ENCODE peak calls at places on chromosome 17, in four cellular contexts. U is endothelial cell of umbilical vein, T is HCT116, Z is GM12878. C is an unnamed sample.

GRCh38 chr17:4576729-4577322 is 7.5 kb upstream of the SMTNL2 start:
- DNase-seq in U (no peak), Z (no peak), T (no peak), C (peak; percentile 79)

GRCh38 chr17:63623786-63624185 is 1.6 kb downstream of the MAP3K3 start:
- DNase-seq in Z (no peak), U (peak; percentile 37), T (no peak), C (no peak)

GRCh38 chr17:34579017-34579946 is at the start of gene TMEM132E:
- DNase-seq in U (peak; percentile 33), T (no peak), Z (no peak), C (peak; percentile 82)

GRCh38 chr17:32484041-32484461 is 2.7 kb upstream of the CDK5R1 start:
- DNase-seq in U (no peak), Z (no peak), T (no peak), C (no peak)

GRCh38 chr17:45784583-45785372 is 658 bp downstream of the CRHR1 start:
- DNase-seq in T (no peak), Z (no peak), U (peak; percentile 10), C (peak; percentile 66)

GRCh38 chr17:7750321-7750821 is 32.8 kb downstream of the DNAH2 start:
- DNase-seq in T (no peak), Z (no peak), U (peak; percentile 51), C (no peak)

GRCh38 chr17:28347261-28347891 is 10.0 kb downstream of the POLDIP2 start:
- DNase-seq in Z (no peak), T (no peak), U (no peak), C (no peak)

GRCh38 chr17:78484300-78485159 is 92.7 kb downstream of the DNAH17 start:
- DNase-seq in Z (no peak), T (peak; percentile 22), U (peak; percentile 25), C (peak; percentile 81)

GRCh38 chr17:28717578-28718316 is at the start of gene RAB34:
- DNase-seq in T (no peak), Z (no peak), U (peak; percentile 60), C (peak; percentile 98)

GRCh38 chr17:8223356-8224063 is 13.1 kb upstream of the AURKB start:
- DNase-seq in U (no peak), T (no peak), Z (no peak), C (peak; percentile 82)

GRCh38 chr17:38853292-38854219 is at the start of gene RPL23:
- DNase-seq in U (peak; percentile 98), Z (peak; percentile 87), T (peak; percentile 95), C (peak; percentile 99)

GRCh38 chr17:13743906-13744305 is 142.2 kb upstream of the HS3ST3A1 start:
- DNase-seq in Z (no peak), T (no peak), U (no peak), C (no peak)

GRCh38 chr17:71484546-71484945 is 636.3 kb upstream of the SOX9 start:
- DNase-seq in Z (no peak), T (no peak), U (no peak), C (no peak)

GRCh38 chr17:43936434-43936833 is 5.8 kb downstream of the PPY start:
- DNase-seq in U (no peak), T (no peak), Z (no peak), C (no peak)

GRCh38 chr17:63029520-63029919 is 63.5 kb downstream of the TANC2 start:
- DNase-seq in Z (no peak), T (no peak), U (peak; percentile 34), C (no peak)

GRCh38 chr17:21250719-21251305 is 2.4 kb downstream of the NATD1 start:
- DNase-seq in T (no peak), Z (no peak), U (no peak), C (no peak)

GRCh38 chr17:63382826-63383225 is 63.3 kb downstream of the CYB561 start:
- DNase-seq in Z (no peak), U (no peak), T (no peak), C (no peak)

GRCh38 chr17:1060991-1061390 is 64.1 kb downstream of the TIMM22 start:
- DNase-seq in T (peak; percentile 93), U (peak; percentile 93), Z (no peak), C (no peak)

DNA sequence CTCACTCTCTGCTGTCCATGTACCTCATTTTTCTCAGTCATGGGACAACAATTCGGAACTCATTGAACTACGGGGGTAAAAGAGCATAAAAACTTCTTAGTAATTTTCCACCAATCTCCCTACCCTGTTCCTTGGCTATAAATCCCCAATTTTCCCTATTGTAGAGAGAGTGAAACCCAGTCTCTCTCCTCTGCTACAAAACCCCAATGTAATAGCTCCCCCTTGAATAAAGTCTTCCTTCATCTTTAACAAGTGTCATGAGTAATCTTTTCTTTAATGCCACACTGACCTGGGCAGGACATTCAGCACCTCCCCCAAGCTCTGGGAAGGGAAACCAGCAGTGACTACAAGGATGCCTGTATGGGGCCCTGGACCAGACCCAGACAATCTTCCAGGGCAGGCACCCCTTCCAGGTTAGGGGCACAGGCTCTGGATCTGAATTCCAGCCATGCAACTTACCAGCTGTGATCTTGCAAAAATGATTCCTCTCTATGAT is 10.2 kb upstream of the EIF1 start:
- DNase-seq in T (no peak), Z (peak; percentile 45), U (peak; percentile 51), C (no peak)
- TF ChIP-seq POLR2AphosphoS5 in T (peak; percentile 91), Z (peak; percentile 98), U (no peak), C (no peak)

DNA sequence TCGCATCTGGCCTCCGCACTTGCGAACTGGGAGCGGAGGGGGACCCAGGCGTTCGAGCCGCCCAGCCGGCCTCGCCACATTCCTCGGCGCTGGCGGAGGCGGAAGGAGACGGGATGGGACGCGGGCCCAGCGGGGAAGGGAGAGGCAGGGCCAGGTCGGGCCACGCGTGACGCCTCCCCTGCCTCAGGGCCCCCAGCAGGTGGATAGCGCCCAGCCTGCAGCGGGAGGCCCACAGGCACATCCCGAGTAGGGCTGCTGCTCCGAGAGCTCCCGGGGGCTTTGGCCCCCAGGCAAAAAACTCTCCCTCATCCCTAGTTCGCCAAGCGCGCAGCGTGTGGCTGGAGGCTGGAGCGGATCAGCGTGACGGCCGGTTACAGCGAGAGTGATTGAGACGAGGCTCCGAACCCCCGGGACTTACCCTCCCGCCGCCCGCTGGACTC is 790 bp downstream of the PLEKHH3 start:
- DNase-seq in T (no peak), Z (no peak), U (peak; percentile 45), C (peak; percentile 48)
- TF ChIP-seq EZH2 in T (no peak), Z (no peak), U (no peak), C (no peak)

DNA sequence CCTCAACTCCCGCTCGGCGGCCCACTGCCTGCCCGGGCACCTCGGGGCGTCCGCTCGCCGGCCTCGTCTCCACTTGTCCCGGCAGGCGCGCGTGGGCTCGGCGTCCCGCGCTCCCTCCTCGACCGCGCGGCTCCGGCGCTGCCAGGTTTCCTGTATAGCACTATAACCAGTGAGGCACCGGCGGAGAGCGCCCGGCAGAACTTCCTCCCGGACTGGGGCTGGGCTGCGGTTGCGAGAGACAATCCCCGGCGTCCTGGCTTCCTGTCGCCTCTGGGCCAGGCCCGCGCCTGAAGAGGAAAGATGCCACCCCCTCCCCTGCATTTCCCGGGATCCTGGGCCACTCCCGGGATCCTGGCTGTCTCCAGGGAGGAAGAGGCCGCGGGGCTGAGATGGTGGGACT is 119.3 kb upstream of the SMURF2 start:
- DNase-seq in Z (no peak), U (peak; percentile 51), T (no peak), C (peak; percentile 64)
- TF ChIP-seq POLR2AphosphoS5 in Z (no peak), U (peak; percentile 79), T (no peak), C (no peak)

GRCh38 chr17:57279432-57279831 is 23.1 kb downstream of the MSI2 start:
- DNase-seq in U (no peak), T (no peak), Z (no peak), C (no peak)

GRCh38 chr17:57275365-57275764 is 19.0 kb downstream of the MSI2 start:
- DNase-seq in T (no peak), Z (no peak), U (no peak), C (no peak)

GRCh38 chr17:57278740-57279387 is 22.5 kb downstream of the MSI2 start:
- DNase-seq in U (no peak), T (no peak), Z (no peak), C (no peak)

GRCh38 chr17:57276621-57277020 is 20.3 kb downstream of the MSI2 start:
- DNase-seq in U (no peak), T (no peak), Z (no peak), C (no peak)

DNA sequence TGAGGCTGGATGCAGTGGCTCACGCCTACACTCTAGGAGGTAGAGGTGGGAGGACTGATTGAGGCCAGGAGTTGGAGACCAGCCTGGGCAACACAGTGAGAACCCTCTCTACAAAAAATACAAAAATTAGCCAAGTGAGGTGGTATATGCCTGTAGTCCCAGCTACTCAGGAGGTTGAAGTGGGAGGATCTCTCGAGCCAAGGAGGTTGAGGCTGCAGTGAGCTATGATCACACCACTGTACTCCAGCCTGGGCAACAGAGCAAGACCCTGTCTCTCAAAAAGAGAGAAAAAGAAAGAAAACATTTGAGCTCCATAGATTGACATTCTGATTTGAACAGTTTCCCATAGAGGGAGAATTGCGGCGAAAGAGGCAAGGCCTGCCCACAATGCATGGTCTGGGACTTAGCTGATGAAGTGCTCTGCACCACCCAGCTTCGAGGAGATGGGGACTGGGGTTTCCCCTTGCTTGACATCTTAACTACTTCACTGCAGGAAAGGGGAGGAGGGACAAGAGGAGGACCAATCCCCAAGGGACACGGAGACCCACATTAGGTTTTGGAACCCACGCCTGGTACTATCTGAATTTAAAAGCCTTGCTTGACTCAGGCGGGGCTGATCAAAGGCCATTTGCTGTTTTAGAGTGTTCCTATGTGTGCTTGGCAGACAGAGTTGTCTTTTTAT is 21.7 kb downstream of the MSI2 start:
- DNase-seq in Z (no peak), T (no peak), U (no peak), C (no peak)
- TF ChIP-seq EZH2 in Z (no peak), T (no peak), U (no peak), C (no peak)

GRCh38 chr17:82665891-82666290 is 17.6 kb upstream of the WDR45B start:
- DNase-seq in T (no peak), Z (no peak), U (no peak), C (no peak)

GRCh38 chr17:82666931-82667667 is 18.9 kb upstream of the WDR45B start:
- DNase-seq in U (no peak), Z (no peak), T (no peak), C (no peak)

GRCh38 chr17:82667668-82668000 is 19.4 kb upstream of the WDR45B start:
- DNase-seq in T (no peak), U (no peak), Z (no peak), C (no peak)

GRCh38 chr17:82668631-82669099 is 20.4 kb upstream of the WDR45B start:
- DNase-seq in Z (no peak), T (peak; percentile 43), U (no peak), C (peak; percentile 92)

GRCh38 chr17:82668024-82668630 is 19.9 kb upstream of the WDR45B start:
- DNase-seq in U (no peak), Z (no peak), T (no peak), C (no peak)
- TF ChIP-seq POLR2AphosphoS5 in U (no peak), Z (no peak), T (no peak), C (no peak)

GRCh38 chr17:73988110-73988509 is 215.4 kb upstream of the RPL38 start:
- DNase-seq in Z (no peak), U (no peak), T (no peak), C (no peak)
- TF ChIP-seq EZH2 in Z (no peak), U (no peak), T (no peak), C (no peak)